ENCODE peak calls at places on chromosome 15, in ten cellular contexts. One of them, this sample, is unnamed.

GRCh38 chr15:76340198-76340801 is 3.7 kb downstream of the ISL2 start:
- DNase-seq in astrocyte of the cerebellum: no peak
- DNase-seq in GM13976: peak; percentile 61
- DNase-seq in Calu3: no peak
- DNase-seq in neural crest cell: peak; percentile 49
- DNase-seq in choroid plexus epithelial cell: no peak
- DNase-seq in cardiac muscle cell: peak; percentile 49
- DNase-seq in bronchial epithelial cell: no peak
- DNase-seq in Caco-2: no peak
- DNase-seq in endodermal cell: peak; percentile 76
- DNase-seq in this sample: no peak

GRCh38 chr15:86328658-86329057 is 249.0 kb downstream of the AGBL1 start:
- DNase-seq in cardiac muscle cell: peak; percentile 15
- DNase-seq in Calu3: no peak
- DNase-seq in Caco-2: no peak
- DNase-seq in astrocyte of the cerebellum: no peak
- DNase-seq in GM13976: no peak
- DNase-seq in endodermal cell: no peak
- DNase-seq in neural crest cell: no peak
- DNase-seq in bronchial epithelial cell: no peak
- DNase-seq in choroid plexus epithelial cell: no peak
- DNase-seq in this sample: no peak

GRCh38 chr15:41993447-41994170 is 21.3 kb upstream of the EHD4 start:
- DNase-seq in Caco-2: no peak
- DNase-seq in cardiac muscle cell: no peak
- DNase-seq in GM13976: no peak
- DNase-seq in choroid plexus epithelial cell: no peak
- DNase-seq in endodermal cell: no peak
- DNase-seq in Calu3: no peak
- DNase-seq in bronchial epithelial cell: peak; percentile 23
- DNase-seq in neural crest cell: no peak
- DNase-seq in astrocyte of the cerebellum: no peak
- DNase-seq in this sample: no peak

GRCh38 chr15:27798807-27799206 is 300.3 kb downstream of the OCA2 start:
- DNase-seq in bronchial epithelial cell: no peak
- DNase-seq in choroid plexus epithelial cell: no peak
- DNase-seq in astrocyte of the cerebellum: no peak
- DNase-seq in Calu3: no peak
- DNase-seq in GM13976: no peak
- DNase-seq in endodermal cell: no peak
- DNase-seq in Caco-2: no peak
- DNase-seq in cardiac muscle cell: no peak
- DNase-seq in neural crest cell: no peak
- DNase-seq in this sample: no peak

GRCh38 chr15:89863918-89864317 is 29.9 kb downstream of the AP3S2 start:
- DNase-seq in Caco-2: no peak
- DNase-seq in bronchial epithelial cell: no peak
- DNase-seq in neural crest cell: no peak
- DNase-seq in GM13976: no peak
- DNase-seq in choroid plexus epithelial cell: peak; percentile 48
- DNase-seq in Calu3: no peak
- DNase-seq in astrocyte of the cerebellum: no peak
- DNase-seq in cardiac muscle cell: no peak
- DNase-seq in endodermal cell: no peak
- DNase-seq in this sample: no peak

GRCh38 chr15:89812126-89812846 is 2.4 kb downstream of the ANPEP start:
- DNase-seq in choroid plexus epithelial cell: peak; percentile 79
- DNase-seq in GM13976: peak; percentile 43
- DNase-seq in astrocyte of the cerebellum: no peak
- DNase-seq in endodermal cell: no peak
- DNase-seq in bronchial epithelial cell: no peak
- DNase-seq in Caco-2: no peak
- DNase-seq in neural crest cell: no peak
- DNase-seq in Calu3: no peak
- DNase-seq in cardiac muscle cell: no peak
- DNase-seq in this sample: peak; percentile 60

GRCh38 chr15:29682361-29682760 is 139.9 kb downstream of the TJP1 start:
- DNase-seq in choroid plexus epithelial cell: no peak
- DNase-seq in bronchial epithelial cell: no peak
- DNase-seq in neural crest cell: no peak
- DNase-seq in endodermal cell: no peak
- DNase-seq in Calu3: no peak
- DNase-seq in cardiac muscle cell: no peak
- DNase-seq in Caco-2: no peak
- DNase-seq in astrocyte of the cerebellum: no peak
- DNase-seq in GM13976: no peak
- DNase-seq in this sample: no peak

GRCh38 chr15:76839173-76839572 is 66.0 kb downstream of the SCAPER start:
- DNase-seq in neural crest cell: no peak
- DNase-seq in endodermal cell: no peak
- DNase-seq in GM13976: no peak
- DNase-seq in Calu3: no peak
- DNase-seq in cardiac muscle cell: no peak
- DNase-seq in Caco-2: no peak
- DNase-seq in astrocyte of the cerebellum: no peak
- DNase-seq in choroid plexus epithelial cell: no peak
- DNase-seq in bronchial epithelial cell: no peak
- DNase-seq in this sample: no peak

GRCh38 chr15:29134239-29134638 is 135.4 kb downstream of the NSMCE3 start:
- DNase-seq in endodermal cell: no peak
- DNase-seq in neural crest cell: no peak
- DNase-seq in Calu3: no peak
- DNase-seq in bronchial epithelial cell: no peak
- DNase-seq in Caco-2: no peak
- DNase-seq in choroid plexus epithelial cell: no peak
- DNase-seq in cardiac muscle cell: no peak
- DNase-seq in astrocyte of the cerebellum: no peak
- DNase-seq in GM13976: no peak
- DNase-seq in this sample: no peak

GRCh38 chr15:70474367-70474681 is 289.0 kb downstream of the UACA start:
- DNase-seq in Calu3: no peak
- DNase-seq in endodermal cell: no peak
- DNase-seq in bronchial epithelial cell: no peak
- DNase-seq in cardiac muscle cell: no peak
- DNase-seq in neural crest cell: no peak
- DNase-seq in GM13976: no peak
- DNase-seq in Caco-2: no peak
- DNase-seq in astrocyte of the cerebellum: no peak
- DNase-seq in choroid plexus epithelial cell: no peak
- DNase-seq in this sample: peak; percentile 27

GRCh38 chr15:39156636-39157255 is 424.1 kb upstream of the THBS1 start:
- DNase-seq in bronchial epithelial cell: no peak
- DNase-seq in Caco-2: no peak
- DNase-seq in GM13976: no peak
- DNase-seq in choroid plexus epithelial cell: no peak
- DNase-seq in Calu3: no peak
- DNase-seq in neural crest cell: no peak
- DNase-seq in astrocyte of the cerebellum: no peak
- DNase-seq in endodermal cell: no peak
- DNase-seq in cardiac muscle cell: no peak
- DNase-seq in this sample: no peak

GRCh38 chr15:31023841-31024240 is 32.4 kb upstream of the MTMR10 start:
- DNase-seq in Caco-2: no peak
- DNase-seq in endodermal cell: no peak
- DNase-seq in GM13976: no peak
- DNase-seq in astrocyte of the cerebellum: no peak
- DNase-seq in choroid plexus epithelial cell: no peak
- DNase-seq in cardiac muscle cell: no peak
- DNase-seq in bronchial epithelial cell: peak; percentile 94
- DNase-seq in neural crest cell: no peak
- DNase-seq in Calu3: no peak
- DNase-seq in this sample: no peak

GRCh38 chr15:52010633-52011595 is 8.1 kb upstream of the MAPK6 start:
- DNase-seq in Caco-2: no peak
- DNase-seq in GM13976: no peak
- DNase-seq in neural crest cell: no peak
- DNase-seq in bronchial epithelial cell: peak; percentile 99
- DNase-seq in choroid plexus epithelial cell: peak; percentile 92
- DNase-seq in endodermal cell: no peak
- DNase-seq in cardiac muscle cell: no peak
- DNase-seq in astrocyte of the cerebellum: peak; percentile 61
- DNase-seq in Calu3: peak; percentile 48
- DNase-seq in this sample: no peak

GRCh38 chr15:93497256-93497655 is 408.2 kb upstream of the RGMA start:
- DNase-seq in GM13976: no peak
- DNase-seq in Caco-2: no peak
- DNase-seq in Calu3: no peak
- DNase-seq in endodermal cell: no peak
- DNase-seq in cardiac muscle cell: no peak
- DNase-seq in choroid plexus epithelial cell: no peak
- DNase-seq in bronchial epithelial cell: peak; percentile 78
- DNase-seq in neural crest cell: no peak
- DNase-seq in astrocyte of the cerebellum: no peak
- DNase-seq in this sample: no peak

GRCh38 chr15:93500155-93500554 is 411.1 kb upstream of the RGMA start:
- DNase-seq in cardiac muscle cell: no peak
- DNase-seq in Calu3: no peak
- DNase-seq in astrocyte of the cerebellum: no peak
- DNase-seq in GM13976: no peak
- DNase-seq in bronchial epithelial cell: no peak
- DNase-seq in Caco-2: no peak
- DNase-seq in choroid plexus epithelial cell: no peak
- DNase-seq in neural crest cell: no peak
- DNase-seq in endodermal cell: no peak
- DNase-seq in this sample: no peak

GRCh38 chr15:93495799-93496637 is 407.0 kb upstream of the RGMA start:
- DNase-seq in cardiac muscle cell: no peak
- DNase-seq in choroid plexus epithelial cell: no peak
- DNase-seq in GM13976: no peak
- DNase-seq in Caco-2: no peak
- DNase-seq in astrocyte of the cerebellum: no peak
- DNase-seq in neural crest cell: no peak
- DNase-seq in endodermal cell: no peak
- DNase-seq in Calu3: no peak
- DNase-seq in bronchial epithelial cell: peak; percentile 74
- DNase-seq in this sample: no peak
- TF ChIP-seq CTCF in cardiac muscle cell: no peak
- TF ChIP-seq CTCF in choroid plexus epithelial cell: no peak
- TF ChIP-seq CTCF in GM13976: no peak
- TF ChIP-seq CTCF in Caco-2: no peak
- TF ChIP-seq CTCF in astrocyte of the cerebellum: no peak
- TF ChIP-seq CTCF in neural crest cell: no peak
- TF ChIP-seq CTCF in endodermal cell: peak; percentile 30
- TF ChIP-seq CTCF in Calu3: no peak
- TF ChIP-seq CTCF in bronchial epithelial cell: no peak
- TF ChIP-seq CTCF in this sample: no peak

GRCh38 chr15:63436872-63437375 is 55.3 kb upstream of the CA12 start:
- DNase-seq in endodermal cell: peak; percentile 66
- DNase-seq in choroid plexus epithelial cell: peak; percentile 93
- DNase-seq in bronchial epithelial cell: peak; percentile 55
- DNase-seq in cardiac muscle cell: peak; percentile 74
- DNase-seq in neural crest cell: peak; percentile 25
- DNase-seq in Caco-2: no peak
- DNase-seq in Calu3: peak; percentile 80
- DNase-seq in GM13976: no peak
- DNase-seq in astrocyte of the cerebellum: peak; percentile 58
- DNase-seq in this sample: peak; percentile 83
- TF ChIP-seq CTCF in endodermal cell: peak; percentile 54
- TF ChIP-seq CTCF in choroid plexus epithelial cell: peak; percentile 31
- TF ChIP-seq CTCF in bronchial epithelial cell: peak; percentile 13
- TF ChIP-seq CTCF in cardiac muscle cell: no peak
- TF ChIP-seq CTCF in neural crest cell: no peak
- TF ChIP-seq CTCF in Caco-2: no peak
- TF ChIP-seq CTCF in Calu3: no peak
- TF ChIP-seq CTCF in GM13976: no peak
- TF ChIP-seq CTCF in astrocyte of the cerebellum: no peak
- TF ChIP-seq CTCF in this sample: no peak

GRCh38 chr15:93289951-93290350 is 200.9 kb upstream of the RGMA start:
- DNase-seq in Caco-2: no peak
- DNase-seq in Calu3: no peak
- DNase-seq in astrocyte of the cerebellum: no peak
- DNase-seq in GM13976: no peak
- DNase-seq in choroid plexus epithelial cell: no peak
- DNase-seq in endodermal cell: no peak
- DNase-seq in neural crest cell: no peak
- DNase-seq in bronchial epithelial cell: no peak
- DNase-seq in cardiac muscle cell: no peak
- DNase-seq in this sample: no peak
- TF ChIP-seq CTCF in Caco-2: no peak
- TF ChIP-seq CTCF in Calu3: no peak
- TF ChIP-seq CTCF in astrocyte of the cerebellum: no peak
- TF ChIP-seq CTCF in GM13976: no peak
- TF ChIP-seq CTCF in choroid plexus epithelial cell: no peak
- TF ChIP-seq CTCF in endodermal cell: no peak
- TF ChIP-seq CTCF in neural crest cell: no peak
- TF ChIP-seq CTCF in bronchial epithelial cell: no peak
- TF ChIP-seq CTCF in cardiac muscle cell: no peak
- TF ChIP-seq CTCF in this sample: no peak

GRCh38 chr15:65087873-65088642 is 11.5 kb downstream of the KBTBD13 start:
- DNase-seq in astrocyte of the cerebellum: no peak
- DNase-seq in Caco-2: peak; percentile 15
- DNase-seq in endodermal cell: no peak
- DNase-seq in bronchial epithelial cell: peak; percentile 51
- DNase-seq in choroid plexus epithelial cell: no peak
- DNase-seq in GM13976: no peak
- DNase-seq in Calu3: no peak
- DNase-seq in neural crest cell: no peak
- DNase-seq in cardiac muscle cell: no peak
- DNase-seq in this sample: peak; percentile 60

GRCh38 chr15:65087411-65087810 is 10.9 kb downstream of the KBTBD13 start:
- DNase-seq in endodermal cell: no peak
- DNase-seq in neural crest cell: no peak
- DNase-seq in cardiac muscle cell: no peak
- DNase-seq in choroid plexus epithelial cell: peak; percentile 49
- DNase-seq in bronchial epithelial cell: no peak
- DNase-seq in GM13976: no peak
- DNase-seq in Caco-2: no peak
- DNase-seq in astrocyte of the cerebellum: no peak
- DNase-seq in Calu3: no peak
- DNase-seq in this sample: no peak

GRCh38 chr15:65085207-65085753 is 8.7 kb downstream of the KBTBD13 start:
- DNase-seq in choroid plexus epithelial cell: no peak
- DNase-seq in GM13976: no peak
- DNase-seq in bronchial epithelial cell: no peak
- DNase-seq in Caco-2: no peak
- DNase-seq in neural crest cell: no peak
- DNase-seq in endodermal cell: peak; percentile 44
- DNase-seq in astrocyte of the cerebellum: no peak
- DNase-seq in cardiac muscle cell: no peak
- DNase-seq in Calu3: no peak
- DNase-seq in this sample: no peak

GRCh38 chr15:65085990-65086679 is 9.6 kb downstream of the KBTBD13 start:
- DNase-seq in choroid plexus epithelial cell: peak; percentile 26
- DNase-seq in cardiac muscle cell: peak; percentile 62
- DNase-seq in GM13976: peak; percentile 70
- DNase-seq in Calu3: peak; percentile 74
- DNase-seq in bronchial epithelial cell: peak; percentile 43
- DNase-seq in neural crest cell: no peak
- DNase-seq in endodermal cell: peak; percentile 89
- DNase-seq in Caco-2: peak; percentile 77
- DNase-seq in astrocyte of the cerebellum: no peak
- DNase-seq in this sample: peak; percentile 62

DNA sequence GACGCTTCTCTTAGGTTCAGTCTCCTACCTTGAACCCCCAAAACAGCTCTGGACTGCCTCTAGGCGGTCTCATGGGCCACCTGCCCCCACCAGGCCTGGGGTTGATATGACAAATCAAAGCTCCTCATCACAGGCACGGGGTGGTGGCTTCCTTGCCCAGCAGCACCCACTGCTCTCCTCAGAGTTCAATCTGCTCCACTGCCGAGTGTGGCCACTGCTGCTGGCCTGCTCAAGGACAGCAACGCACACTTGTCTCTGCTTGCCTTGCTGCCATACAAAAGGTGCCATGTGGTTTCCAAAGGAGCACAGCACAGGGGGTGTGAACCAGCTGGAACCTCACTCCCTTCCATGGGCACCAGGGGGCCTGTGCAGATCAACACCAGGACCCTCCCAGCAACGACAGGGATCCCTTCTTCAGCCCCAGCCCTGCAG is 10.2 kb downstream of the KBTBD13 start:
- DNase-seq in neural crest cell: no peak
- DNase-seq in choroid plexus epithelial cell: peak; percentile 29
- DNase-seq in Caco-2: peak; percentile 55
- DNase-seq in cardiac muscle cell: no peak
- DNase-seq in astrocyte of the cerebellum: no peak
- DNase-seq in GM13976: no peak
- DNase-seq in endodermal cell: no peak
- DNase-seq in bronchial epithelial cell: peak; percentile 46
- DNase-seq in Calu3: no peak
- DNase-seq in this sample: no peak
- TF ChIP-seq CTCF in neural crest cell: peak; percentile 3
- TF ChIP-seq CTCF in choroid plexus epithelial cell: peak; percentile 44
- TF ChIP-seq CTCF in Caco-2: no peak
- TF ChIP-seq CTCF in cardiac muscle cell: no peak
- TF ChIP-seq CTCF in astrocyte of the cerebellum: no peak
- TF ChIP-seq CTCF in GM13976: no peak
- TF ChIP-seq CTCF in endodermal cell: peak; percentile 43
- TF ChIP-seq CTCF in bronchial epithelial cell: peak; percentile 41
- TF ChIP-seq CTCF in Calu3: no peak
- TF ChIP-seq CTCF in this sample: no peak

This sample was measured in colonic mucosa.